ENCODE peak calls at places on chromosomes 2 and 18, in six cellular contexts. N is MCF 10A; W is choroid plexus epithelial cell; U is cardiac fibroblast; G is hepatic stellate cell; I is activated CD4-positive, CD25-positive, alpha-beta regulatory T cell. B is an unnamed sample.

GRCh38 chr2:195330513-195330956 is 326.5 kb upstream of the SLC39A10 start:
- DNase-seq in W (no peak), I (no peak), U (no peak), N (no peak), G (no peak), B (no peak)

GRCh38 chr2:109513749-109514588 is 99.8 kb downstream of the SEPTIN10 start:
- DNase-seq in G (peak; percentile 96), N (peak; percentile 72), U (peak; percentile 88), W (peak; percentile 93), I (no peak), B (no peak)

GRCh38 chr2:71070294-71071025 is 2.0 kb downstream of the NAGK start:
- DNase-seq in G (peak; percentile 60), N (peak; percentile 31), I (no peak), U (peak; percentile 57), W (peak; percentile 65), B (peak; percentile 66)

GRCh38 chr2:44324971-44325426 is 36.3 kb downstream of the PREPL start:
- DNase-seq in N (peak; percentile 8), U (peak; percentile 73), I (no peak), W (peak; percentile 66), G (peak; percentile 17), B (no peak)

GRCh38 chr2:231904161-231904611 is 22.0 kb downstream of the NPPC start:
- DNase-seq in W (no peak), G (no peak), N (no peak), U (no peak), I (no peak), B (no peak)

GRCh38 chr2:53969285-53970094 is 1.3 kb downstream of the PSME4 start:
- DNase-seq in I (no peak), U (peak; percentile 49), W (peak; percentile 74), N (peak; percentile 90), G (peak; percentile 59), B (peak; percentile 95)

GRCh38 chr2:70716131-70716766 is 51.8 kb downstream of the ADD2 start:
- DNase-seq in I (no peak), W (no peak), G (no peak), U (no peak), N (no peak), B (no peak)

GRCh38 chr2:20597868-20598183 is 53.1 kb downstream of the HS1BP3 start:
- DNase-seq in N (no peak), W (no peak), G (no peak), U (no peak), I (no peak), B (no peak)

GRCh38 chr2:129710670-129711495 is 268.6 kb upstream of the RAB6C start:
- DNase-seq in N (no peak), W (no peak), U (no peak), G (no peak), I (no peak), B (no peak)

GRCh38 chr2:9095690-9096089 is 92.2 kb upstream of the MBOAT2 start:
- DNase-seq in N (no peak), U (peak; percentile 68), G (peak; percentile 68), W (peak; percentile 74), I (no peak), B (no peak)

GRCh38 chr2:19547321-19547720 is 188.9 kb upstream of the OSR1 start:
- DNase-seq in G (no peak), U (no peak), W (no peak), N (no peak), I (no peak), B (no peak)

GRCh38 chr2:73249636-73250035 is 15.5 kb downstream of the CCT7 start:
- DNase-seq in G (no peak), I (no peak), U (no peak), N (no peak), W (no peak), B (no peak)

GRCh38 chr2:8191427-8191826 is 490.4 kb upstream of the ID2 start:
- DNase-seq in G (no peak), I (no peak), W (no peak), N (no peak), U (no peak), B (no peak)

GRCh38 chr2:138699421-138699820 is 80.8 kb downstream of the NXPH2 start:
- DNase-seq in I (no peak), W (no peak), U (no peak), G (no peak), N (no peak), B (no peak)

GRCh38 chr2:69169990-69170389 is 157.0 kb downstream of the ANTXR1 start:
- DNase-seq in U (no peak), G (no peak), I (no peak), W (no peak), N (no peak), B (no peak)

GRCh38 chr2:9703085-9703641 is 72.4 kb upstream of the YWHAQ start:
- DNase-seq in I (peak; percentile 31), G (peak; percentile 69), N (peak; percentile 97), U (peak; percentile 94), W (peak; percentile 67), B (peak; percentile 39)

GRCh38 chr2:27887122-27887521 is 3.1 kb downstream of the RBKS start:
- DNase-seq in G (no peak), I (no peak), W (no peak), U (no peak), N (no peak), B (no peak)

GRCh38 chr2:53508667-53509066 is 258.9 kb upstream of the CHAC2 start:
- DNase-seq in W (peak; percentile 2), N (no peak), G (no peak), I (no peak), U (no peak), B (no peak)

GRCh38 chr2:219461061-219461514 is 26.4 kb downstream of the SPEG start:
- DNase-seq in G (peak; percentile 67), I (no peak), W (no peak), U (peak; percentile 51), N (no peak), B (no peak)

GRCh38 chr2:98445708-98446577 is 1.3 kb downstream of the INPP4A start:
- DNase-seq in U (no peak), G (no peak), I (no peak), N (no peak), W (no peak), B (no peak)

GRCh38 chr18:28208712-28209265 is 31.9 kb upstream of the CDH2 start:
- DNase-seq in W (no peak), N (no peak), G (no peak), U (no peak), I (no peak), B (no peak)

GRCh38 chr2:42567806-42568429 is 514 bp upstream of the MTA3 start:
- DNase-seq in W (peak; percentile 67), U (peak; percentile 13), I (no peak), G (no peak), N (no peak), B (peak; percentile 40)

GRCh38 chr2:234880551-234881211 is 71.1 kb upstream of the SH3BP4 start:
- DNase-seq in U (peak; percentile 51), G (peak; percentile 35), W (peak; percentile 94), N (peak; percentile 96), I (no peak), B (peak; percentile 99)

GRCh38 chr2:20065885-20066602 is 14.6 kb upstream of the LAPTM4A start:
- DNase-seq in I (no peak), W (peak; percentile 69), G (peak; percentile 22), N (peak; percentile 99), U (peak; percentile 81), B (peak; percentile 95)

GRCh38 chr18:27921904-27922541 is 254.9 kb downstream of the CDH2 start:
- DNase-seq in G (peak; percentile 15), W (peak; percentile 85), I (no peak), U (peak; percentile 36), N (peak; percentile 10), B (peak; percentile 10)

GRCh38 chr2:237118025-237118424 is 32.3 kb downstream of the COPS8 start:
- DNase-seq in W (no peak), I (no peak), G (no peak), N (peak; percentile 61), U (peak; percentile 24), B (no peak)

GRCh38 chr18:22667158-22667557 is 249.4 kb upstream of the CTAGE1 start:
- DNase-seq in U (no peak), I (no peak), W (no peak), N (no peak), G (no peak), B (no peak)

GRCh38 chr2:45649855-45650806 is 1.3 kb upstream of the PRKCE start:
- DNase-seq in W (peak; percentile 38), N (peak; percentile 73), U (peak; percentile 67), I (peak; percentile 24), G (peak; percentile 72), B (peak; percentile 64)

GRCh38 chr2:73020657-73021370 is 50.7 kb downstream of the SFXN5 start:
- DNase-seq in U (peak; percentile 70), W (peak; percentile 96), N (peak; percentile 32), I (no peak), G (peak; percentile 91), B (peak; percentile 97)

GRCh38 chr2:36403675-36404230 is 48.2 kb downstream of the CRIM1 start:
- DNase-seq in W (peak; percentile 87), N (peak; percentile 75), U (no peak), I (no peak), G (peak; percentile 20), B (peak; percentile 65)

GRCh38 chr2:37283207-37283606 is 41.4 kb downstream of the PRKD3 start:
- DNase-seq in I (no peak), U (peak; percentile 86), W (peak; percentile 87), G (peak; percentile 66), N (peak; percentile 75), B (no peak)

GRCh38 chr2:43402002-43402401 is 175.6 kb upstream of the ZFP36L2 start:
- DNase-seq in G (no peak), U (no peak), I (no peak), N (no peak), W (no peak), B (no peak)

GRCh38 chr2:235088608-235089020 is 136.8 kb downstream of the SH3BP4 start:
- DNase-seq in U (peak; percentile 73), G (peak; percentile 22), I (no peak), W (peak; percentile 56), N (no peak), B (peak; percentile 22)

GRCh38 chr2:232888839-232889529 is 18.9 kb downstream of the SNORC start:
- DNase-seq in U (no peak), G (no peak), N (no peak), I (no peak), W (no peak), B (no peak)

GRCh38 chr2:33141476-33141875 is 194.7 kb downstream of the LTBP1 start:
- DNase-seq in U (no peak), I (no peak), W (no peak), G (no peak), N (no peak), B (no peak)